ENCODE peak calls at places on chromosomes 1 and 21, in five cellular contexts. I is osteocyte, W is GM13976, V is esophagus squamous epithelium, N is head of caudate nucleus. A is an unnamed sample.

GRCh38 chr21:36097427-36098230 is 27.8 kb downstream of the CBR1 start:
- DNase-seq in V (no peak), W (peak; percentile 36), I (no peak), N (no peak), A (no peak)

GRCh38 chr1:100321098-100321493 is 31.2 kb upstream of the CDC14A start:
- DNase-seq in W (no peak), I (no peak), N (no peak), V (no peak), A (no peak)

GRCh38 chr21:34582506-34583150 is 32.3 kb downstream of the RCAN1 start:
- DNase-seq in N (no peak), I (peak; percentile 64), V (no peak), W (peak; percentile 68), A (peak; percentile 65)

GRCh38 chr1:19819701-19820100 is 4.6 kb upstream of the RNF186 start:
- DNase-seq in I (no peak), V (no peak), W (no peak), N (no peak), A (no peak)

GRCh38 chr1:10704383-10704882 is 92.0 kb downstream of the CASZ1 start:
- DNase-seq in N (no peak), V (no peak), I (no peak), W (no peak), A (no peak)

GRCh38 chr1:219670426-219671149 is 57.7 kb upstream of the ZC3H11B start:
- DNase-seq in V (no peak), W (no peak), N (no peak), I (no peak), A (no peak)

GRCh38 chr21:15365751-15366392 is 301.1 kb upstream of the NRIP1 start:
- DNase-seq in I (no peak), V (no peak), N (no peak), W (no peak), A (no peak)

GRCh38 chr1:96878640-96879039 is 157.1 kb downstream of the PTBP2 start:
- DNase-seq in I (no peak), W (no peak), N (no peak), V (no peak), A (no peak)

GRCh38 chr1:178172939-178173338 is 79.0 kb downstream of the RASAL2 start:
- DNase-seq in V (no peak), N (no peak), W (no peak), I (no peak), A (peak; percentile 62)

GRCh38 chr1:233112184-233113008 is 162.0 kb downstream of the NTPCR start:
- DNase-seq in W (no peak), V (no peak), I (no peak), N (no peak), A (peak; percentile 21)

GRCh38 chr21:36695671-36696389 is 3.1 kb upstream of the SIM2 start:
- DNase-seq in W (peak; percentile 25), I (no peak), N (no peak), V (no peak), A (no peak)